ENCODE peak calls at places on chromosomes 2 and 18, in six cellular contexts. G is fibroblast of lung; Q is kidney; E is PC-9; R is CD4-positive, alpha-beta memory T cell; D is tibial artery. C is an unnamed sample.

GRCh38 chr18:29644276-29644675 is 1398.3 kb downstream of the DSC3 start:
- DNase-seq in G (peak; percentile 63), D (no peak), Q (no peak), E (no peak), R (no peak), C (no peak)

GRCh38 chr2:99488999-99489757 is 639 bp downstream of the REV1 start:
- DNase-seq in R (peak; percentile 60), D (peak; percentile 79), G (peak; percentile 48), E (no peak), Q (peak; percentile 91), C (peak; percentile 93)

GRCh38 chr2:36881816-36882215 is 84.5 kb downstream of the STRN start:
- DNase-seq in R (no peak), E (no peak), D (no peak), G (no peak), Q (no peak), C (no peak)

GRCh38 chr2:76318848-76319247 is 608.1 kb upstream of the GCFC2 start:
- DNase-seq in D (no peak), E (no peak), Q (no peak), R (no peak), G (no peak), C (no peak)

GRCh38 chr2:63861220-63861822 is 19.6 kb downstream of the UGP2 start:
- DNase-seq in E (no peak), G (peak; percentile 36), D (peak; percentile 69), Q (no peak), R (peak; percentile 65), C (no peak)

GRCh38 chr18:73724908-73725307 is 422.7 kb downstream of the FBXO15 start:
- DNase-seq in E (no peak), Q (no peak), G (peak; percentile 20), D (no peak), R (no peak), C (no peak)

GRCh38 chr2:39632871-39633270 is 32.8 kb upstream of the TMEM178A start:
- DNase-seq in R (no peak), D (no peak), E (no peak), G (peak; percentile 98), Q (no peak), C (no peak)

GRCh38 chr2:27202829-27203228 is 9.0 kb upstream of the ATRAID start:
- DNase-seq in Q (no peak), E (no peak), G (peak; percentile 64), D (no peak), R (no peak), C (no peak)

GRCh38 chr2:235432741-235433520 is 60.9 kb upstream of the AGAP1 start:
- DNase-seq in Q (no peak), R (no peak), G (no peak), D (no peak), E (no peak), C (peak; percentile 74)

GRCh38 chr18:11653521-11653920 is 35.5 kb upstream of the GNAL start:
- DNase-seq in E (no peak), R (no peak), D (no peak), Q (no peak), G (no peak), C (no peak)

GRCh38 chr18:46148810-46149209 is 44.6 kb downstream of the HAUS1 start:
- DNase-seq in E (peak; percentile 66), D (no peak), G (peak; percentile 41), R (peak; percentile 50), Q (no peak), C (no peak)

GRCh38 chr18:8319798-8320477 is 289.3 kb upstream of the RAB12 start:
- DNase-seq in D (no peak), E (no peak), Q (no peak), G (peak; percentile 49), R (no peak), C (no peak)

GRCh38 chr2:196131384-196131861 is 40.0 kb downstream of the STK17B start:
- DNase-seq in D (no peak), R (peak; percentile 60), Q (no peak), G (peak; percentile 25), E (peak; percentile 47), C (no peak)

GRCh38 chr2:111252436-111252835 is 131.7 kb downstream of the BCL2L11 start:
- DNase-seq in R (no peak), D (no peak), E (no peak), G (peak; percentile 38), Q (no peak), C (no peak)

GRCh38 chr2:43121915-43122314 is 104.5 kb downstream of the ZFP36L2 start:
- DNase-seq in R (no peak), G (no peak), E (no peak), Q (no peak), D (no peak), C (no peak)

GRCh38 chr2:240463274-240463865 is 27.9 kb downstream of the GPC1 start:
- DNase-seq in Q (peak; percentile 73), E (no peak), R (peak; percentile 24), G (no peak), D (peak; percentile 67), C (peak; percentile 71)

GRCh38 chr2:174442546-174443510 is 44.0 kb downstream of the GPR155 start:
- DNase-seq in G (peak; percentile 88), Q (no peak), R (no peak), D (no peak), E (peak; percentile 79), C (no peak)

GRCh38 chr2:110674620-110675555 is 3.0 kb downstream of the BUB1 start:
- DNase-seq in R (peak; percentile 50), E (no peak), Q (no peak), G (peak; percentile 54), D (no peak), C (peak; percentile 87)

GRCh38 chr2:60707750-60708371 is 48.2 kb upstream of the PAPOLG start:
- DNase-seq in D (no peak), G (peak; percentile 19), E (peak; percentile 53), R (no peak), Q (no peak), C (no peak)

GRCh38 chr2:188971316-188971930 is 2.8 kb upstream of the COL3A1 start:
- DNase-seq in Q (no peak), G (no peak), D (no peak), E (no peak), R (no peak), C (no peak)
- H3K27ac ChIP-seq in Q (no peak overlapping the region), G (no peak overlapping the region), D (peak overlapping the region; percentile 29), E (no peak overlapping the region), R (no peak overlapping the region), C (no peak overlapping the region)

GRCh38 chr2:85255813-85256581 is 71.8 kb downstream of the TGOLN2 start:
- DNase-seq in E (peak; percentile 81), R (no peak), D (no peak), Q (no peak), G (peak; percentile 86), C (peak; percentile 56)

GRCh38 chr2:85254540-85255261 is 73.1 kb downstream of the TGOLN2 start:
- DNase-seq in Q (no peak), D (no peak), E (no peak), G (no peak), R (no peak), C (peak; percentile 28)

GRCh38 chr2:85253890-85254289 is 73.9 kb downstream of the TGOLN2 start:
- DNase-seq in D (no peak), Q (no peak), G (no peak), E (no peak), R (no peak), C (peak; percentile 32)

GRCh38 chr2:85257359-85258193 is 70.2 kb downstream of the TGOLN2 start:
- DNase-seq in R (no peak), E (peak; percentile 76), D (no peak), Q (no peak), G (no peak), C (peak; percentile 71)

GRCh38 chr2:85255456-85255812 is 72.4 kb downstream of the TGOLN2 start:
- DNase-seq in G (no peak), D (no peak), E (no peak), R (no peak), Q (no peak), C (peak; percentile 58)
- H3K4me3 ChIP-seq in G (no peak overlapping the region), D (peak overlapping the region; percentile 31), E (peak overlapping the region; percentile 42), R (no peak overlapping the region), Q (no peak overlapping the region), C (no peak overlapping the region)

GRCh38 chr2:212266310-212266709 is 272.3 kb downstream of the ERBB4 start:
- DNase-seq in E (no peak), Q (no peak), R (no peak), G (no peak), D (no peak), C (no peak)

GRCh38 chr2:212271583-212271982 is 267.0 kb downstream of the ERBB4 start:
- DNase-seq in Q (no peak), R (no peak), G (no peak), D (no peak), E (no peak), C (no peak)

GRCh38 chr2:212264227-212264626 is 274.4 kb downstream of the ERBB4 start:
- DNase-seq in R (no peak), E (no peak), G (no peak), D (no peak), Q (no peak), C (no peak)

DNA sequence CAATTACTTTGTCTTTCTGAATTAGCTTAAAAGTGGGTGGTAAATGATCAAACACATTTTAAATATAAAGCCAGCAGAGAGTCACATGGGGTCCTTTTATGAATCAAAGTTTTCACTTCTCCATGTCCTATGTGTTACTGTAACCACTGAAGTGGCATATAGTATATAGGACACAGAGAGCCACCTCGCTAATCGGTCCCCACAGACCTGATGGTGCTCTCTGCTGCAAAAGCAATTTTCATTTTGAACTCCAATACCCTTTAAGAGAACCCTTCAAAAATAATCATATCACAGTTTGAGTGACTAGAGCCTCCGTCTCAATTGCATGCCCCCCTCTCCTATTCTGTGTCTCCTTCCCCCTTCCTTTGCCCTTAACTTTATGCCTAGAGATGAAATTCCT is 272.8 kb downstream of the ERBB4 start:
- DNase-seq in Q (no peak), E (no peak), D (no peak), G (no peak), R (no peak), C (no peak)
- H3K27ac ChIP-seq in Q (no peak overlapping the region), E (no peak overlapping the region), D (no peak overlapping the region), G (no peak overlapping the region), R (no peak overlapping the region), C (no peak overlapping the region)

GRCh38 chr2:15940661-15941482 is 522 bp downstream of the MYCN start:
- DNase-seq in G (no peak), D (no peak), R (no peak), E (no peak), Q (no peak), C (no peak)
- H3K4me3 ChIP-seq in G (no peak overlapping the region), D (peak overlapping the region; percentile 34), R (no peak overlapping the region), E (no peak overlapping the region), Q (peak overlapping the region; percentile 72), C (peak overlapping the region; percentile 18)

GRCh38 chr2:30288576-30288975 is 57.2 kb downstream of the LBH start:
- DNase-seq in Q (no peak), R (no peak), E (no peak), G (no peak), D (no peak), C (no peak)
- H3K27ac ChIP-seq in Q (no peak overlapping the region), R (no peak overlapping the region), E (no peak overlapping the region), G (no peak overlapping the region), D (no peak overlapping the region), C (peak overlapping the region; percentile 5)

GRCh38 chr2:202102425-202103005 is 29.5 kb downstream of the KIAA2012 start:
- DNase-seq in E (no peak), R (no peak), Q (no peak), D (no peak), G (no peak), C (no peak)
- H3K4me3 ChIP-seq in E (no peak overlapping the region), R (no peak overlapping the region), Q (no peak overlapping the region), D (no peak overlapping the region), G (no peak overlapping the region), C (no peak overlapping the region)

C was measured in spleen.